ENCODE peak calls at places on chromosomes 1 and 21, in seven cellular contexts. D, R, F, Y, U, V and H are unnamed samples. For H3K27me3, the result is how much of the 10 kb centered on the place peaks cover.

GRCh38 chr1:28036431-28036830 is 52.0 kb downstream of the EYA3 start:
- DNase-seq in V (no peak), F (no peak), U (no peak), D (no peak), R (no peak), Y (no peak), H (no peak)

GRCh38 chr1:38114231-38114630 is 67.6 kb upstream of the POU3F1 start:
- DNase-seq in F (no peak), D (peak), Y (peak), U (no peak), R (no peak), V (no peak), H (no peak)

GRCh38 chr1:179586107-179586823 is 5.4 kb upstream of the TDRD5 start:
- DNase-seq in Y (peak), F (no peak), D (peak), U (no peak), R (peak), V (peak), H (no peak)

GRCh38 chr21:26425576-26425975 is 147.5 kb downstream of the CYYR1 start:
- DNase-seq in F (no peak), U (no peak), D (no peak), Y (no peak), V (no peak), R (no peak), H (no peak)

GRCh38 chr21:44503901-44504399 is 36.0 kb downstream of the KRTAP10-1 start:
- DNase-seq in Y (no peak), F (no peak), V (no peak), U (no peak), D (no peak), R (no peak), H (no peak)

GRCh38 chr1:206001476-206001888 is 1.7 kb downstream of the RAB7B start:
- DNase-seq in F (no peak), R (peak), U (peak), D (peak), V (no peak), Y (peak), H (peak)

GRCh38 chr1:232599178-232600041 is 30.5 kb downstream of the SIPA1L2 start:
- DNase-seq in D (no peak), U (no peak), Y (no peak), F (no peak), R (no peak), V (no peak), H (no peak)

GRCh38 chr1:18015719-18016118 is 91.9 kb upstream of the IGSF21 start:
- DNase-seq in V (no peak), U (no peak), F (no peak), D (no peak), R (no peak), Y (no peak), H (no peak)

GRCh38 chr21:33801424-33802405 is 113.9 kb downstream of the ATP5PO start:
- DNase-seq in D (peak), R (no peak), Y (peak), V (no peak), F (no peak), U (peak), H (peak)

GRCh38 chr1:221742555-221743415 is 896 bp upstream of the DUSP10 start:
- DNase-seq in F (peak), Y (peak), U (no peak), V (peak), R (peak), D (no peak), H (peak)

GRCh38 chr1:235408503-235408960 is 41.3 kb downstream of the TBCE start:
- DNase-seq in Y (no peak), D (no peak), U (no peak), V (no peak), F (no peak), R (no peak), H (no peak)

GRCh38 chr1:115515270-115515669 is 126.5 kb upstream of the VANGL1 start:
- DNase-seq in F (no peak), V (no peak), R (no peak), D (no peak), U (no peak), Y (no peak), H (no peak)

GRCh38 chr1:11507309-11507708 is 28.4 kb downstream of the DISP3 start:
- DNase-seq in R (no peak), D (no peak), Y (no peak), V (no peak), F (no peak), U (no peak), H (no peak)

GRCh38 chr1:160538985-160539651 is 16.1 kb upstream of the SLAMF6 start:
- DNase-seq in Y (no peak), R (no peak), F (no peak), U (no peak), V (no peak), D (no peak), H (peak)

GRCh38 chr1:18761948-18762905 is 97.2 kb downstream of the TAS1R2 start:
- DNase-seq in D (no peak), R (no peak), V (no peak), F (no peak), Y (no peak), U (no peak), H (no peak)

GRCh38 chr1:78619446-78619802 is 824 bp upstream of the IFI44L start:
- DNase-seq in Y (no peak), R (no peak), D (no peak), V (no peak), U (no peak), F (no peak), H (no peak)

GRCh38 chr1:39826583-39826982 is 37.9 kb upstream of the BMP8B start:
- DNase-seq in R (no peak), F (no peak), Y (no peak), U (no peak), V (no peak), D (no peak), H (no peak)

GRCh38 chr1:173149887-173150286 is 57.2 kb downstream of the TNFSF4 start:
- DNase-seq in Y (peak), R (no peak), V (no peak), D (peak), F (no peak), U (peak), H (peak)

GRCh38 chr1:18505666-18506065 is 24.9 kb downstream of the KLHDC7A start:
- DNase-seq in Y (no peak), F (peak), D (no peak), U (no peak), V (no peak), R (no peak), H (peak)

GRCh38 chr1:55363261-55363660 is 148.1 kb upstream of the USP24 start:
- DNase-seq in Y (peak), F (no peak), R (no peak), D (peak), V (no peak), U (peak), H (no peak)

GRCh38 chr1:221328371-221328770 is 413.5 kb downstream of the DUSP10 start:
- DNase-seq in U (no peak), Y (no peak), D (no peak), V (no peak), F (no peak), R (no peak), H (no peak)

GRCh38 chr1:7541629-7542028 is 229.5 kb upstream of the VAMP3 start:
- DNase-seq in R (no peak), U (peak), F (no peak), D (peak), V (no peak), Y (peak), H (no peak)

GRCh38 chr1:154866995-154867795 is 2.9 kb downstream of the KCNN3 start:
- DNase-seq in F (no peak), D (peak), R (no peak), Y (peak), V (no peak), U (peak), H (peak)

GRCh38 chr1:176950736-176951308 is 213.7 kb downstream of the ASTN1 start:
- DNase-seq in D (no peak), F (no peak), R (no peak), Y (no peak), V (no peak), U (no peak), H (no peak)

GRCh38 chr21:46048926-46049889 is 48.7 kb upstream of the COL6A2 start:
- DNase-seq in F (peak), R (peak), V (peak), D (peak), U (peak), Y (peak), H (peak)

GRCh38 chr1:109787211-109787844 is 23.6 kb upstream of the EPS8L3 start:
- DNase-seq in F (no peak), V (peak), Y (peak), R (peak), U (no peak), D (peak), H (peak)

GRCh38 chr1:197017558-197018146 is 40.3 kb downstream of the CFHR5 start:
- DNase-seq in V (no peak), Y (no peak), U (no peak), R (no peak), D (no peak), F (no peak), H (no peak)

DNA sequence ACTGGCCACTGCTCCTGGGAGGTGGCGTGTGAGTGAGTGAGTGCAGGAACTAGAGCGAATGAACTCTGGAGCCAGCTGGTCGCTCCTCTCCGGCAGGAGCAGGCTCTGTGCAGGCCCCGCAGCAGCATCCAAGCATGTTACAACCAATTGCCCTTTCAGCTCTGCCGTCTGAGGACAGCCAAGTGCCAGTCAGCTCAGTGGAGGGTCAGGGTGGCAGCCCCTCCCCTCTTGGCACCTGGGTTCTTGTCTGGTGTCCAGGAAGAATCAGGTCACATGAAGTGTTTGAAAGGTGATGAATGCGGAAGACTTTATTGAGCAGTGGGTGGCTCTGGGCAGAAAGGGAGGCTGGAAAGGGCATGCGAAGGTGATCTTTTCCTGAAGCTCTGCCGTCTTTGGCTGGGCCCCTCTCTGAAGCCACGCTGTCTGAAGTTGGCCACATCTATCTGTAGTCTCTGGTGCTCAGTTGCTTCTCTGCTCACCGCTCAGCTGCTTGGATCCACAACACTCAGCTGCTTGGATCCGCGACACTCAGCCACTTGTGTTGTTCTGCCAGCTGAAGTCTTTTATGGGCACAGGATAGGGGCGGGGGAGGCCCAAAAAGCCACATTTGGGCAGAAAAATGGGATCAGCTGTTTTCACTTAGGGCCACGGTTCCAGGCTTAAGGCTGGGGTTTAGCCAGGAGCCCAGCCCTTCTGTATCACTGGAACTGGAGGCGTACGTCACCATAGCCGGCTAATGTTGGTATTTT is 139.8 kb downstream of the ADSS2 start:
- DNase-seq in Y (no peak), V (no peak), U (no peak), F (no peak), D (no peak), R (peak), H (no peak)
- H3K27ac ChIP-seq in Y (no peak), V (no peak), U (no peak), F (no peak), D (no peak), R (peak), H (no peak)

DNA sequence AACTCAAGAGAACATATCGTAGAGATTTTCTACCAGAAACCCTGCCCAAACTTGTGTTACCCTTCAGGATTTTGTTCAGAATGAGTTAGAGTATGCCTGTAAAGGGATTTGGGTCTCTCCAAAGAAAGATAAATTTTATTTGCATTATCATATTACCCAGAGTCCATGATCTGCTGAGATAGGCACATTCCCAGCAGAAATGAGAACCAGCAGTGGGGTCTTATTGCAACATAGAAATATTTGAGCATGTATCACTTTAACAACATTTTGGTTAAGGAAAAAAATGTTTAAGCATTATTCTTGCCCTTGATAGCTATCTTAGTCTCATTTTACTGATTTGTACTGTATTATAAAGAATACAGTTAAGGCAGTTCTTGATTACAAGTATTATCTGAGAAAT is 10.6 kb downstream of the VCAM1 start:
- DNase-seq in U (no peak), V (no peak), Y (peak), F (no peak), R (no peak), D (no peak), H (no peak)
- TF ChIP-seq CTCF in U (no peak), V (no peak), Y (no peak), F (no peak), R (no peak), D (no peak), H (no peak)

DNA sequence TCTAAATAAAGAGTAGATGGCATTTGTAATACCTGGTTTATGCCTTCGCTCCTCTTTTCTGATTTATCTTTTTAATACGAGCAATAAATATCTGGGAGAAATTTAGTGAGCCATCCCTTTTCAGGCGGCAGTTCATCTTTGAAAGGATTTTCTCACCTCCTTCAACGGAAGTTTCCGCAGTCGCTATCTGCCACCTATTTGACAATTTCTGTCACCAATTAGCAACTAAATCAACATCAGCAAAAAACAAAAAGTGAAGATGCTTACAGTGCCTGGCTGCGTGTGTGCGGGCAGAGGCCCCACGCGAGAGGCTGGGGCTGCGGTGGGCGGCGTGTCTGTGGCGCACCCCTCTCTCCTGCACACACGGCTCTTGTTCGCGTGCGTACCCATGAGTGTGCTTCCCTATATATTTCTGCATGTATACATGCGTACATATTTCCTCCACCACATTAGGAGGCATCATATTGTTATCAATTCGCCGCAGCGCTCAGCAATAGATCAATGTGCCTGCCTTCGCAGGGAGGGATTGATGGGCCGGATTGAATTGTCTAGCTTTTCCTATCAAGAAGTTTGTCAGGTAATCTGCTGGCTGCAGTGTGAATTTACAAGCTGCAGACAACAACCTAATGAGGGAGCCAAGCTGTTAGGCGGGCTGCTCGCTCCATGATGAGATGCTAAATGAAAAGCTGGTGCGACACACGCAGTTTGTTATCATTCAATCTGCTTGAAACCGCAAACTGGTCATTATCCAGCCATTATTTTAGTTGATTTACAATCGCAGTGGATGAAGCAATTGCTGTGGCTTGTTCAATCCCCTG is 117.5 kb upstream of the BARHL2 start:
- DNase-seq in Y (peak), R (no peak), U (no peak), D (no peak), F (no peak), V (no peak), H (no peak)
- H3K27me3 ChIP-seq in Y (under half), R (half or more), U (half or more), D (half or more), F (half or more), V (half or more), H (half or more)

GRCh38 chr1:231596337-231596791 is 30.2 kb upstream of the DISC1 start:
- DNase-seq in Y (no peak), V (no peak), U (no peak), R (no peak), D (no peak), F (no peak), H (no peak)
- H3K27ac ChIP-seq in Y (no peak), V (peak), U (no peak), R (no peak), D (no peak), F (no peak), H (no peak)

DNA sequence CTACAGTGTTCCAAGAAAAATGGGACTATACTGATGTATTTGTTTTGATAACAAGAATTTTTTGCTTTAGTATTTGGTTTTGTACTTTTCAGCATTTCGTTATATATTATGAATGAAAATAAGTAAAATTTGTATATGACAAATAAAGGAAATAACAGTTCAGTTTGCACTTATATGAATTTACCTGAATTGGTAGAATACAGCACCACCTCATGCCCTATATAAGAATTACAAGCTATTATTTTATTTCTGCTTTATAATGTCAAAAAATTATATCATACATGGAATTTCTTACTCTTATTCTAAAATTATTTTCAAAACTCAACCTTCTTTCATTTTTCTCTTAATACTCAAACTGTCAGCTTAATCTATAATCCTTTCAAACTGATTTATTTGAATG is 14.6 kb downstream of the EFCAB7 start:
- DNase-seq in R (no peak), V (no peak), D (no peak), Y (no peak), U (no peak), F (no peak), H (no peak)
- TF ChIP-seq CTCF in R (peak), V (peak), D (peak), Y (no peak), U (peak), F (peak), H (peak)

DNA sequence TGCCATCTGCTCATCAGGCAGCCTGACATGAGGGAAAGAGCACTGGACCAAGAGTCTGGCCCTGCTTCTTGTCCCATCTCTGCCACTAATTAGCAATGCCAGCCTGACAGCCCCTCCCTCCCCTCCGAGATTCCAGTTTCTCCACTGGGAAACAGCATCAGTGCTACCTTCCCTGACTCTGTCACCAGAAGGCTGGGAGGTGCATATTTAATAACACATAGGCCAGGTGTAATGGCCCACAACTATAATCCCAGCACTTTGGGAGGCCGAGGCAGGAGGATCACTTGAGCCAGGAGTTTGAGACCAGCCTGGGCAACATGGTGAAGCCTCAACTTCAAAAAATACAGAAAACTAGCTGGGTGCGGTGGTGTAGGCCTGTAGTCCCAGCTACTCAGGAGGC is 41.2 kb upstream of the ZBTB40 start:
- DNase-seq in U (no peak), F (no peak), Y (no peak), D (no peak), V (no peak), R (no peak), H (no peak)
- H3K27me3 ChIP-seq in U (under half), F (under half), Y (under half), D (under half), V (under half), R (under half), H (under half)